ENCODE peak calls at places on chromosomes 4 and X, in five cellular contexts. H is psoas muscle, O is prostate gland, G is cardiac muscle cell, T is neural progenitor cell. N is an unnamed sample.

GRCh38 chr4:128980816-128981326 is 112.5 kb downstream of the SCLT1 start:
- DNase-seq in H (no peak), O (no peak), G (no peak), T (no peak), N (no peak)

GRCh38 chr4:5568931-5569330 is 139.4 kb downstream of the EVC2 start:
- DNase-seq in H (no peak), O (no peak), G (no peak), T (no peak), N (no peak)

GRCh38 chr4:113574636-113575103 is 186.9 kb downstream of the CAMK2D start:
- DNase-seq in H (no peak), O (no peak), G (no peak), T (peak), N (no peak)

GRCh38 chr4:147370473-147370872 is 110.4 kb upstream of the EDNRA start:
- DNase-seq in H (no peak), O (no peak), G (no peak), T (no peak), N (no peak)

GRCh38 chrX:866441-866990 is 235.9 kb downstream of the SHOX start:
- DNase-seq in H (no peak), O (no peak), G (no peak), T (no peak), N (no peak)

GRCh38 chr4:118749347-118749988 is 64.3 kb downstream of the METTL14 start:
- DNase-seq in H (no peak), O (peak), G (no peak), T (no peak), N (no peak)

GRCh38 chr4:168691621-168692376 is 194.9 kb downstream of the PALLD start:
- DNase-seq in H (no peak), O (no peak), G (no peak), T (no peak), N (no peak)

GRCh38 chrX:45320191-45320590 is 119.5 kb upstream of the DIPK2B start:
- DNase-seq in H (no peak), O (no peak), G (no peak), T (no peak), N (no peak)

GRCh38 chr4:914531-914930 is 17.6 kb downstream of the GAK start:
- DNase-seq in H (no peak), O (no peak), G (no peak), T (no peak), N (no peak)

GRCh38 chr4:54281060-54281781 is 52.1 kb downstream of the PDGFRA start:
- DNase-seq in H (peak), O (peak), G (no peak), T (no peak), N (peak)
- H3K27ac ChIP-seq in H (peak), O (peak), G (peak), T (no peak), N (no peak)

DNA sequence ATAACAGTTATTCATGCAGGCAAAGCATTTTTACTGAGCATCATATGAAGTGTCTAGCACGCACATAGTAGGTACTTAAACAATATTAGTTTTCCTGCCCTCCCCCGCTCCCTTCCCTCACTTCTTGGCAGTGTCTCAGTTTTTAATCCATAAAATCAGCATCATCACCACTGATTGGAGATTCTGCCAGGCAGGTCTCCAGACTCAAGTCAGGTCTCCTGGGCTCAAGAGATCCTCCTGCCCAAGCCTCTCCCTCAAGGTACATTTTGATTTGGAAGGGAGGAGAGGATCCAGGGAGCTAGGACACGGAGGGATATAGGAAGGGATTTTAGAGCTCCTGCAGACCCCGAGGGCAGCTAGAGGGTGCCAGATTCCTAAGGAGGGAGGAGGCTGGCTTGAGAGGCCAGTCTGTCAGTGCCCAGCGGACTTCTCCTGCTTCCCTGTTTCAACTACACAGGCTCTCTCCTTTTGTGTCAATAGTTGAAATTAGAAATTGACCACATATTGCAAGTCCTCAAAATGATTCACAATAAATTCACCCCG is 4.4 kb upstream of the FAT1 start:
- DNase-seq in H (no peak), O (no peak), G (peak), T (peak), N (peak)
- TF ChIP-seq CTCF in H (no peak), O (no peak), G (no peak), T (peak), N (no peak)

GRCh38 chr4:46992338-46992737 is 1.0 kb downstream of the GABRA4 start:
- DNase-seq in H (no peak), O (no peak), G (no peak), T (peak), N (no peak)

GRCh38 chr4:46993075-46994006 is at the start of gene GABRA4:
- DNase-seq in H (no peak), O (no peak), G (peak), T (peak), N (no peak)

GRCh38 chr4:46999584-46999983 is 6.2 kb upstream of the GABRA4 start:
- DNase-seq in H (no peak), O (no peak), G (no peak), T (no peak), N (no peak)

DNA sequence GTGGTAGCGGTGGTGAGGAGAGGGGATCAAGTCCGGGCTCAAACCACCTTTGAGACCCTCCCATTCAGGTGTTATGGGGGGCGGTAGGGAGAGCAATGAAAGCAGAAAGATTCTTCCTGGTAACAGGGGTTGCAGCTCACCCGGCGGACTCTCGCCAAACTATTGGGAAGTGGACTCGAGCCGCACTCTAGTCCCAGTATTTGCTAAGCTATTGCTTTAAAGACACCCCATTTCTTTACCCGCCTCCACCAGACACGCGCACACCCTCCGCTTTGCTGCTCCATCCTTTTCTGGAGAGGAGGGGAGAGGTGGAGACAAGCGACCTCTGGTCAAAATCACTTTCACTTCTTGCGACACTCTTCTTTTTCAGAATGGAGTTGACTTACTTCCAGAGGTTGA is 625 bp upstream of the GABRA4 start:
- DNase-seq in H (no peak), O (no peak), G (no peak), T (peak), N (no peak)
- H3K4me3 ChIP-seq in H (no peak), O (no peak), G (peak), T (peak), N (peak)

DNA sequence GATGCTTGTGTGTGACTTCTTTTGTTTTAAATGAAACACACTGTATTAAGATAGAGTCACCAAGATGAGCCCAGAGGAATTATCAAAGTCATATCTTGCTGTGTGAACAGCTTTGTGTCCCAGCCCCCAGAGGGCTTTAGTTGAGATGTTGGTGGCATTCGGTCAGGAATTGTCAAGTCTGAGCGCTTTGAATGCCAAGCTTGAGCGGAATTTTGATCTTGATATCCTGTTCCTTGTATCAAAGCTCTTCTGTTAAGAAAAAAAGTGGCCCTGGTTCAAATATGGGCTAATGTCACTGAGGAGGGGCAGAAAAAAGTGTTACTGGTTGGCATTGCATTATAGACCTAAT is 42.3 kb upstream of the PDLIM3 start:
- DNase-seq in H (no peak), O (no peak), G (no peak), T (no peak), N (no peak)
- H3K27ac ChIP-seq in H (peak), O (no peak), G (peak), T (no peak), N (no peak)

GRCh38 chr4:159608434-159608833 is 505.6 kb downstream of the RAPGEF2 start:
- DNase-seq in H (no peak), O (no peak), G (no peak), T (peak), N (no peak)
- TF ChIP-seq CTCF in H (no peak), O (no peak), G (peak), T (peak), N (no peak)